ENCODE peak calls at places on chromosomes 6 and 20, in four cellular contexts. Q is cardiac septum, N is left lung, K is activated T-cell treated with anti-CD3 and anti-CD28 coated beads for 1 hour. W is an unnamed sample.

GRCh38 chr6:5610640-5611039 is 349.3 kb downstream of the FARS2 start:
- DNase-seq in Q (peak), N (no peak), K (no peak), W (no peak)

GRCh38 chr6:157068691-157069228 is 254.6 kb downstream of the TMEM242 start:
- DNase-seq in Q (no peak), N (no peak), K (no peak), W (peak)

GRCh38 chr20:32918751-32919150 is 60.0 kb downstream of the EFCAB8 start:
- DNase-seq in Q (no peak), N (no peak), K (no peak), W (no peak)

GRCh38 chr20:17993546-17993945 is 24.7 kb downstream of the MGME1 start:
- DNase-seq in Q (no peak), N (no peak), K (no peak), W (no peak)

GRCh38 chr6:139927236-139927635 is 552.8 kb upstream of the CITED2 start:
- DNase-seq in Q (no peak), N (no peak), K (no peak), W (no peak)

GRCh38 chr20:44181611-44182010 is 5.4 kb downstream of the JPH2 start:
- DNase-seq in Q (no peak), N (no peak), K (no peak), W (no peak)

GRCh38 chr6:51559059-51559458 is 528.4 kb downstream of the PKHD1 start:
- DNase-seq in Q (no peak), N (no peak), K (no peak), W (peak)

GRCh38 chr20:25016471-25016870 is 23.9 kb upstream of the APMAP start:
- DNase-seq in Q (peak), N (no peak), K (no peak), W (no peak)

GRCh38 chr6:168239374-168239773 is 80.2 kb downstream of the DACT2 start:
- DNase-seq in Q (no peak), N (no peak), K (no peak), W (no peak)

GRCh38 chr6:148925701-148926100 is 178.9 kb downstream of the UST start:
- DNase-seq in Q (no peak), N (no peak), K (no peak), W (no peak)

GRCh38 chr6:70956451-70957283 is at the start of gene B3GAT2:
- DNase-seq in Q (no peak), N (peak), K (no peak), W (no peak)

GRCh38 chr6:32885698-32886286 is 31.8 kb downstream of the PSMB9 start:
- DNase-seq in Q (no peak), N (no peak), K (no peak), W (peak)

GRCh38 chr6:157034433-157035230 is 257.5 kb downstream of the ARID1B start:
- DNase-seq in Q (no peak), N (no peak), K (no peak), W (peak)

GRCh38 chr6:70298070-70298469 is 4.8 kb downstream of the COL9A1 start:
- DNase-seq in Q (no peak), N (no peak), K (no peak), W (no peak)

GRCh38 chr6:27280064-27280539 is 32.0 kb downstream of the POM121L2 start:
- DNase-seq in Q (no peak), N (no peak), K (no peak), W (no peak)

GRCh38 chr20:53609501-53610445 is 16.1 kb upstream of the ZNF217 start:
- DNase-seq in Q (no peak), N (peak), K (peak), W (no peak)

GRCh38 chr20:48052492-48052870 is 267.2 kb upstream of the SULF2 start:
- DNase-seq in Q (no peak), N (no peak), K (no peak), W (peak)

GRCh38 chr6:169162968-169163903 is 90.4 kb downstream of the THBS2 start:
- DNase-seq in Q (no peak), N (peak), K (no peak), W (peak)

GRCh38 chr6:56637640-56638039 is 5.0 kb downstream of the DST start:
- DNase-seq in Q (no peak), N (no peak), K (no peak), W (peak)

GRCh38 chr6:87465041-87465440 is 7.7 kb upstream of the SLC35A1 start:
- DNase-seq in Q (no peak), N (no peak), K (no peak), W (no peak)

GRCh38 chr20:3777726-3778629 is 3.3 kb downstream of the SPEF1 start:
- DNase-seq in Q (peak), N (peak), K (no peak), W (peak)